ENCODE peak calls at places on chromosomes 3 and 15, in five cellular contexts. F is NCI-H69; V is endothelial cell; S is stimulated activated CD8-positive, alpha-beta memory T cell treated with anti-CD3 and anti-CD28 coated beads, Interleukin-7, amount 100 ng/mL, for 1 hour; O is activated CD4-positive, alpha-beta memory T cell treated with anti-CD3 and anti-CD28 coated beads, Interleukin-2, amount 10 ng/mL, durations not matched to agents 7 days and 5 days. A is an unnamed sample.

GRCh38 chr3:123067689-123068226 is 933 bp downstream of the PDIA5 start:
- DNase-seq in V (no peak), O (no peak), F (no peak), S (no peak), A (no peak)

GRCh38 chr15:85112997-85113396 is 131.3 kb downstream of the PDE8A start:
- DNase-seq in V (no peak), S (no peak), F (no peak), O (no peak), A (no peak)

GRCh38 chr15:95304874-95305271 is 1025.6 kb upstream of the NR2F2 start:
- DNase-seq in F (no peak), V (no peak), O (no peak), S (no peak), A (no peak)

GRCh38 chr3:71859128-71859519 is 74.2 kb upstream of the PROK2 start:
- DNase-seq in O (no peak), S (no peak), V (no peak), F (peak), A (peak)

GRCh38 chr3:27105904-27106303 is 263.3 kb downstream of the NEK10 start:
- DNase-seq in O (no peak), V (peak), S (no peak), F (no peak), A (no peak)

GRCh38 chr15:74196175-74196574 is 6.4 kb downstream of the STRA6 start:
- DNase-seq in O (no peak), V (no peak), F (peak), S (no peak), A (no peak)

GRCh38 chr3:63791974-63792373 is 27.1 kb upstream of the C3orf49 start:
- DNase-seq in O (no peak), F (no peak), V (no peak), S (no peak), A (no peak)

GRCh38 chr3:131033480-131034080 is 6.9 kb downstream of the NEK11 start:
- DNase-seq in S (no peak), V (peak), O (no peak), F (peak), A (no peak)

GRCh38 chr15:28930476-28931291 is 44.9 kb downstream of the APBA2 start:
- DNase-seq in F (no peak), S (no peak), O (no peak), V (no peak), A (no peak)

GRCh38 chr3:12884104-12884742 is 42.9 kb upstream of the RPL32 start:
- DNase-seq in S (no peak), O (no peak), V (no peak), F (peak), A (no peak)

GRCh38 chr15:31262901-31263671 is 63.5 kb upstream of the KLF13 start:
- DNase-seq in S (no peak), V (no peak), F (peak), O (no peak), A (no peak)

GRCh38 chr3:58404396-58404795 is 29.2 kb downstream of the PDHB start:
- DNase-seq in V (no peak), F (no peak), S (no peak), O (no peak), A (no peak)

GRCh38 chr15:80216911-80217310 is 35.1 kb downstream of the CTXND1 start:
- DNase-seq in S (no peak), V (no peak), F (no peak), O (no peak), A (no peak)

GRCh38 chr3:165185707-165186327 is 10.4 kb downstream of the SLITRK3 start:
- DNase-seq in F (peak), V (peak), O (peak), S (no peak), A (no peak)